ENCODE peak calls at places on chromosomes 6 and 20, in six cellular contexts. Q is stimulated activated naive CD8-positive, alpha-beta T cell treated with anti-CD3 and anti-CD28 coated beads, Interleukin-15, amount 100 ng/mL, for 72 hours; X is CD8-positive, alpha-beta T cell; S is tibial nerve; W is T follicular helper cell; N is H54. C is an unnamed sample.

GRCh38 chr6:79495246-79495645 is 42.0 kb downstream of the LCA5 start:
- DNase-seq in Q (no peak), X (no peak), S (no peak), W (no peak), N (no peak), C (no peak)

GRCh38 chr6:112320561-112321300 is 26.4 kb upstream of the RFPL4B start:
- DNase-seq in Q (no peak), X (no peak), S (no peak), W (no peak), N (no peak), C (no peak)

GRCh38 chr20:62060631-62061541 is 4.8 kb downstream of the TAF4 start:
- DNase-seq in Q (no peak), X (no peak), S (no peak), W (no peak), N (no peak), C (no peak)

GRCh38 chr6:144331610-144332009 is 46.5 kb downstream of the UTRN start:
- DNase-seq in Q (no peak), X (no peak), S (no peak), W (no peak), N (peak), C (no peak)

GRCh38 chr6:1860756-1861369 is 251.1 kb downstream of the FOXC1 start:
- DNase-seq in Q (no peak), X (no peak), S (no peak), W (no peak), N (no peak), C (peak)

GRCh38 chr6:87718662-87719433 is 16.8 kb upstream of the AKIRIN2 start:
- DNase-seq in Q (no peak), X (no peak), S (no peak), W (no peak), N (no peak), C (no peak)

GRCh38 chr6:4774715-4775590 is 1.3 kb upstream of the CDYL start:
- DNase-seq in Q (no peak), X (peak), S (peak), W (peak), N (no peak), C (no peak)

GRCh38 chr6:3421763-3422456 is 34.9 kb downstream of the SLC22A23 start:
- DNase-seq in Q (no peak), X (no peak), S (no peak), W (no peak), N (peak), C (peak)

GRCh38 chr6:56091159-56091869 is 156.1 kb downstream of the COL21A1 start:
- DNase-seq in Q (no peak), X (no peak), S (no peak), W (no peak), N (peak), C (no peak)

GRCh38 chr6:14074723-14075503 is 42.7 kb upstream of the CD83 start:
- DNase-seq in Q (no peak), X (peak), S (no peak), W (no peak), N (peak), C (peak)

GRCh38 chr6:33962673-33963072 is 158.9 kb upstream of the MLN start:
- DNase-seq in Q (no peak), X (no peak), S (no peak), W (no peak), N (no peak), C (no peak)

C was measured in GM12865.